ENCODE peak calls at places on chromosomes 16 and 17, in four cellular contexts. G is GM10248, C is occipital lobe, V is pulmonary artery endothelial cell. D is an unnamed sample.

GRCh38 chr17:62955841-62956352 is 10.1 kb upstream of the TANC2 start:
- DNase-seq in G (no peak), C (no peak), V (no peak), D (no peak)

GRCh38 chr16:26531290-26531730 is 535.4 kb upstream of the C16orf82 start:
- DNase-seq in G (no peak), C (no peak), V (no peak), D (no peak)

GRCh38 chr17:10698116-10698818 is 873 bp downstream of the ADPRM start:
- DNase-seq in G (no peak), C (no peak), V (no peak), D (no peak)

GRCh38 chr17:75693500-75694481 is 26.7 kb downstream of the SAP30BP start:
- DNase-seq in G (no peak), C (peak; percentile 88), V (no peak), D (peak; percentile 90)

GRCh38 chr16:50711862-50712567 is 18.6 kb downstream of the NOD2 start:
- DNase-seq in G (no peak), C (peak; percentile 59), V (no peak), D (peak; percentile 62)

GRCh38 chr17:50372708-50373556 is at the start of the genes EME1 and MRPL27:
- DNase-seq in G (peak; percentile 92), C (peak; percentile 87), V (peak; percentile 45), D (peak; percentile 92)

GRCh38 chr16:28297308-28297707 is 5.0 kb downstream of the SBK1 start:
- DNase-seq in G (no peak), C (no peak), V (no peak), D (no peak)

GRCh38 chr17:48113201-48113676 is 5.7 kb downstream of the SNX11 start:
- DNase-seq in G (peak; percentile 58), C (no peak), V (no peak), D (no peak)

GRCh38 chr17:3972281-3972731 is 8.1 kb upstream of the ATP2A3 start:
- DNase-seq in G (no peak), C (no peak), V (no peak), D (no peak)

GRCh38 chr16:78745491-78746019 is 646.1 kb downstream of the WWOX start:
- DNase-seq in G (no peak), C (no peak), V (no peak), D (no peak)

GRCh38 chr17:17568772-17569195 is 22.7 kb downstream of the PEMT start:
- DNase-seq in G (peak; percentile 80), C (peak; percentile 19), V (no peak), D (no peak)

GRCh38 chr16:88368994-88369393 is 13.8 kb upstream of the ZNF469 start:
- DNase-seq in G (no peak), C (no peak), V (no peak), D (no peak)

GRCh38 chr17:79792371-79792871 is 4.5 kb downstream of the CBX8 start:
- DNase-seq in G (no peak), C (no peak), V (no peak), D (no peak)

GRCh38 chr16:66256919-66257318 is 109.6 kb upstream of the CDH5 start:
- DNase-seq in G (no peak), C (no peak), V (no peak), D (no peak)

GRCh38 chr17:65690626-65691310 is 129.3 kb upstream of the AXIN2 start:
- DNase-seq in G (no peak), C (no peak), V (no peak), D (no peak)

GRCh38 chr16:81279375-81279774 is 35.4 kb upstream of the GAN start:
- DNase-seq in G (no peak), C (no peak), V (peak; percentile 65), D (no peak)

GRCh38 chr16:77662241-77662640 is 60.1 kb upstream of the NUDT7 start:
- DNase-seq in G (no peak), C (no peak), V (no peak), D (no peak)

GRCh38 chr16:27204232-27204915 is 1.0 kb downstream of the KDM8 start:
- DNase-seq in G (no peak), C (no peak), V (no peak), D (no peak)

GRCh38 chr17:44543213-44543904 is 13.9 kb upstream of the FZD2 start:
- DNase-seq in G (no peak), C (no peak), V (no peak), D (no peak)